ENCODE peak calls at places on chromosomes 7 and 10, in six cellular contexts. One of them, this sample, is unnamed.

GRCh38 chr10:72068901-72069446 is 19.4 kb downstream of the SPOCK2 start:
- DNase-seq in fibroblast of lung: no peak
- DNase-seq in PC-9: no peak
- DNase-seq in brain microvascular endothelial cell: no peak
- DNase-seq in BJ: no peak
- DNase-seq in AG04450: no peak
- DNase-seq in this sample: no peak

GRCh38 chr7:4783292-4783652 is 7.8 kb downstream of the AP5Z1 start:
- DNase-seq in fibroblast of lung: no peak
- DNase-seq in PC-9: no peak
- DNase-seq in brain microvascular endothelial cell: no peak
- DNase-seq in BJ: no peak
- DNase-seq in AG04450: no peak
- DNase-seq in this sample: no peak

GRCh38 chr10:11189581-11190376 is 172.1 kb downstream of the CELF2 start:
- DNase-seq in fibroblast of lung: peak
- DNase-seq in PC-9: no peak
- DNase-seq in brain microvascular endothelial cell: no peak
- DNase-seq in BJ: no peak
- DNase-seq in AG04450: no peak
- DNase-seq in this sample: no peak

GRCh38 chr10:20933705-20934104 is 36.6 kb upstream of the NEBL start:
- DNase-seq in fibroblast of lung: no peak
- DNase-seq in PC-9: no peak
- DNase-seq in brain microvascular endothelial cell: no peak
- DNase-seq in BJ: no peak
- DNase-seq in AG04450: no peak
- DNase-seq in this sample: no peak

GRCh38 chr10:132350391-132350790 is 18.4 kb downstream of the LRRC27 start:
- DNase-seq in fibroblast of lung: no peak
- DNase-seq in PC-9: no peak
- DNase-seq in brain microvascular endothelial cell: no peak
- DNase-seq in BJ: no peak
- DNase-seq in AG04450: no peak
- DNase-seq in this sample: no peak

GRCh38 chr10:30751678-30752331 is 122.3 kb upstream of the LYZL2 start:
- DNase-seq in fibroblast of lung: peak
- DNase-seq in PC-9: no peak
- DNase-seq in brain microvascular endothelial cell: peak
- DNase-seq in BJ: no peak
- DNase-seq in AG04450: peak
- DNase-seq in this sample: no peak

GRCh38 chr7:44272981-44273380 is 52.4 kb downstream of the CAMK2B start:
- DNase-seq in fibroblast of lung: no peak
- DNase-seq in PC-9: no peak
- DNase-seq in brain microvascular endothelial cell: no peak
- DNase-seq in BJ: no peak
- DNase-seq in AG04450: no peak
- DNase-seq in this sample: peak

GRCh38 chr7:131548371-131548770 is 8.1 kb downstream of the PODXL start:
- DNase-seq in fibroblast of lung: no peak
- DNase-seq in PC-9: no peak
- DNase-seq in brain microvascular endothelial cell: no peak
- DNase-seq in BJ: no peak
- DNase-seq in AG04450: no peak
- DNase-seq in this sample: no peak

GRCh38 chr10:132685921-132686680 is 99.8 kb downstream of the NKX6-2 start:
- DNase-seq in fibroblast of lung: no peak
- DNase-seq in PC-9: no peak
- DNase-seq in brain microvascular endothelial cell: no peak
- DNase-seq in BJ: no peak
- DNase-seq in AG04450: no peak
- DNase-seq in this sample: no peak

GRCh38 chr10:24826022-24826421 is 102.3 kb upstream of the ARHGAP21 start:
- DNase-seq in fibroblast of lung: peak
- DNase-seq in PC-9: peak
- DNase-seq in brain microvascular endothelial cell: peak
- DNase-seq in BJ: peak
- DNase-seq in AG04450: peak
- DNase-seq in this sample: peak

GRCh38 chr7:50962962-50963374 is 180.3 kb upstream of the GRB10 start:
- DNase-seq in fibroblast of lung: peak
- DNase-seq in PC-9: peak
- DNase-seq in brain microvascular endothelial cell: peak
- DNase-seq in BJ: peak
- DNase-seq in AG04450: no peak
- DNase-seq in this sample: no peak

GRCh38 chr7:124738639-124739038 is 27.0 kb downstream of the GPR37 start:
- DNase-seq in fibroblast of lung: no peak
- DNase-seq in PC-9: no peak
- DNase-seq in brain microvascular endothelial cell: no peak
- DNase-seq in BJ: no peak
- DNase-seq in AG04450: no peak
- DNase-seq in this sample: no peak

GRCh38 chr10:125633517-125633999 is 49.4 kb downstream of the TEX36 start:
- DNase-seq in fibroblast of lung: peak
- DNase-seq in PC-9: peak
- DNase-seq in brain microvascular endothelial cell: no peak
- DNase-seq in BJ: peak
- DNase-seq in AG04450: no peak
- DNase-seq in this sample: peak

GRCh38 chr10:20466731-20467130 is 430.4 kb downstream of the NEBL start:
- DNase-seq in fibroblast of lung: peak
- DNase-seq in PC-9: no peak
- DNase-seq in brain microvascular endothelial cell: peak
- DNase-seq in BJ: no peak
- DNase-seq in AG04450: no peak
- DNase-seq in this sample: peak

GRCh38 chr7:127692200-127692599 is 40.2 kb downstream of the SND1 start:
- DNase-seq in fibroblast of lung: no peak
- DNase-seq in PC-9: no peak
- DNase-seq in brain microvascular endothelial cell: no peak
- DNase-seq in BJ: no peak
- DNase-seq in AG04450: no peak
- DNase-seq in this sample: no peak

GRCh38 chr10:114851336-114851735 is 29.8 kb downstream of the FHIP2A start:
- DNase-seq in fibroblast of lung: no peak
- DNase-seq in PC-9: no peak
- DNase-seq in brain microvascular endothelial cell: no peak
- DNase-seq in BJ: no peak
- DNase-seq in AG04450: no peak
- DNase-seq in this sample: no peak

GRCh38 chr10:49407552-49408137 is 11.8 kb upstream of the DRGX start:
- DNase-seq in fibroblast of lung: peak
- DNase-seq in PC-9: peak
- DNase-seq in brain microvascular endothelial cell: peak
- DNase-seq in BJ: no peak
- DNase-seq in AG04450: peak
- DNase-seq in this sample: peak

GRCh38 chr7:129657363-129657762 is 45.8 kb downstream of the NRF1 start:
- DNase-seq in fibroblast of lung: peak
- DNase-seq in PC-9: peak
- DNase-seq in brain microvascular endothelial cell: no peak
- DNase-seq in BJ: no peak
- DNase-seq in AG04450: no peak
- DNase-seq in this sample: no peak

GRCh38 chr10:46080886-46081285 is 34.8 kb upstream of the MSMB start:
- DNase-seq in fibroblast of lung: no peak
- DNase-seq in PC-9: no peak
- DNase-seq in brain microvascular endothelial cell: peak
- DNase-seq in BJ: no peak
- DNase-seq in AG04450: no peak
- DNase-seq in this sample: no peak

GRCh38 chr7:29424984-29425309 is 138.7 kb upstream of the PRR15 start:
- DNase-seq in fibroblast of lung: no peak
- DNase-seq in PC-9: peak
- DNase-seq in brain microvascular endothelial cell: no peak
- DNase-seq in BJ: no peak
- DNase-seq in AG04450: no peak
- DNase-seq in this sample: no peak

GRCh38 chr7:29429421-29429820 is 134.2 kb upstream of the PRR15 start:
- DNase-seq in fibroblast of lung: no peak
- DNase-seq in PC-9: no peak
- DNase-seq in brain microvascular endothelial cell: no peak
- DNase-seq in BJ: no peak
- DNase-seq in AG04450: no peak
- DNase-seq in this sample: no peak

GRCh38 chr7:29424295-29424983 is 139.2 kb upstream of the PRR15 start:
- DNase-seq in fibroblast of lung: no peak
- DNase-seq in PC-9: no peak
- DNase-seq in brain microvascular endothelial cell: no peak
- DNase-seq in BJ: no peak
- DNase-seq in AG04450: no peak
- DNase-seq in this sample: no peak

GRCh38 chr7:29422829-29423228 is 140.8 kb upstream of the PRR15 start:
- DNase-seq in fibroblast of lung: no peak
- DNase-seq in PC-9: no peak
- DNase-seq in brain microvascular endothelial cell: no peak
- DNase-seq in BJ: no peak
- DNase-seq in AG04450: no peak
- DNase-seq in this sample: no peak

GRCh38 chr7:29426587-29426986 is 137.0 kb upstream of the PRR15 start:
- DNase-seq in fibroblast of lung: no peak
- DNase-seq in PC-9: no peak
- DNase-seq in brain microvascular endothelial cell: no peak
- DNase-seq in BJ: no peak
- DNase-seq in AG04450: no peak
- DNase-seq in this sample: no peak
- H3K4me3 ChIP-seq in fibroblast of lung: no peak
- H3K4me3 ChIP-seq in PC-9: no peak
- H3K4me3 ChIP-seq in brain microvascular endothelial cell: no peak
- H3K4me3 ChIP-seq in BJ: no peak
- H3K4me3 ChIP-seq in AG04450: no peak
- H3K4me3 ChIP-seq in this sample: no peak

GRCh38 chr7:122550545-122550944 is 148.4 kb downstream of the RNF133 start:
- DNase-seq in fibroblast of lung: peak
- DNase-seq in PC-9: no peak
- DNase-seq in brain microvascular endothelial cell: no peak
- DNase-seq in BJ: no peak
- DNase-seq in AG04450: no peak
- DNase-seq in this sample: no peak
- TF ChIP-seq CTCF in fibroblast of lung: no peak
- TF ChIP-seq CTCF in PC-9: peak
- TF ChIP-seq CTCF in brain microvascular endothelial cell: no peak
- TF ChIP-seq CTCF in BJ: no peak
- TF ChIP-seq CTCF in AG04450: no peak
- TF ChIP-seq CTCF in this sample: peak

DNA sequence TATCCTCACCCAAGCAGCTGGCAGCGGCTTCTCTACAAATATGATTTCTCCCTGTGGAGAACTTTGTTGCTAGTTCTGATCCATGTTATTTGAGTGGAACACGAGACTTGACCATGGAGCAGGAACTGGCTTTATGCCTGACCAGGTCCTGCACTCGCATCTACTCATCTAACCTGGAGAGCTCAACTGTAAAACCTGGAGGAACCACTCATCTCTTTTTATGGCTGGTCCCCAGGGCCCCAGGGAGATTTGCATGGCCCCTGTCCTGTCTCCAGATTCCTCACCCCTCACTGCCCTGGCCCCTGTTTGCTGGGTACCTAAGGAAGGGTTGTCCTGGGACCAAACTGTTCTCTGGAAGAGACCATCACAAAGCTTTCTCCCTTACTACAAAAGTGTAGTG is 16.0 kb downstream of the TCAF1 start:
- DNase-seq in fibroblast of lung: no peak
- DNase-seq in PC-9: no peak
- DNase-seq in brain microvascular endothelial cell: no peak
- DNase-seq in BJ: no peak
- DNase-seq in AG04450: no peak
- DNase-seq in this sample: no peak
- H3K4me3 ChIP-seq in fibroblast of lung: no peak
- H3K4me3 ChIP-seq in PC-9: no peak
- H3K4me3 ChIP-seq in brain microvascular endothelial cell: no peak
- H3K4me3 ChIP-seq in BJ: no peak
- H3K4me3 ChIP-seq in AG04450: no peak
- H3K4me3 ChIP-seq in this sample: no peak

GRCh38 chr10:33042565-33042964 is 84.5 kb upstream of the ITGB1 start:
- DNase-seq in fibroblast of lung: no peak
- DNase-seq in PC-9: no peak
- DNase-seq in brain microvascular endothelial cell: no peak
- DNase-seq in BJ: no peak
- DNase-seq in AG04450: no peak
- DNase-seq in this sample: no peak

GRCh38 chr10:33052476-33052875 is 94.4 kb upstream of the ITGB1 start:
- DNase-seq in fibroblast of lung: no peak
- DNase-seq in PC-9: no peak
- DNase-seq in brain microvascular endothelial cell: no peak
- DNase-seq in BJ: no peak
- DNase-seq in AG04450: no peak
- DNase-seq in this sample: no peak

GRCh38 chr10:33046792-33047191 is 88.8 kb upstream of the ITGB1 start:
- DNase-seq in fibroblast of lung: no peak
- DNase-seq in PC-9: no peak
- DNase-seq in brain microvascular endothelial cell: no peak
- DNase-seq in BJ: no peak
- DNase-seq in AG04450: no peak
- DNase-seq in this sample: no peak

GRCh38 chr10:33048223-33048622 is 90.2 kb upstream of the ITGB1 start:
- DNase-seq in fibroblast of lung: no peak
- DNase-seq in PC-9: no peak
- DNase-seq in brain microvascular endothelial cell: no peak
- DNase-seq in BJ: no peak
- DNase-seq in AG04450: no peak
- DNase-seq in this sample: no peak

DNA sequence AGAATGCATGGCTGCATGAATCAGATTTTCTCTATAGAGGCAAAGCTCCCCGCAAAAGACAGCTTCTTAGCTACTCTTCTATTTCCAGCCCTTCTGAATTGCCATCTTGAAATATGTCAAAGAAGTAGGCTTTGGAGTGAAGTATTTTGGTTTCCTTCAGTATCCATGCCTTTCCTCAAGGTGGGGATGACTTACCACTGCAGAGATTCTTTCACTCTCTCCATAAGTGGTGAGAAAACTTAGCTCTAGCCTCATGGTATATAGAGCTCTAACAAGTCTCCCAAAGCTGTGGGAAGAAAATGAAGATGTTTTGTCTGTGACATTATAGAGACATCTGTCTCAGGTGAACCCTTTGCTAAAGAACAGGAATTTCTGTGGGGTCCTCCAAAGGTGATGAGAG is 89.6 kb upstream of the ITGB1 start:
- DNase-seq in fibroblast of lung: no peak
- DNase-seq in PC-9: no peak
- DNase-seq in brain microvascular endothelial cell: no peak
- DNase-seq in BJ: no peak
- DNase-seq in AG04450: no peak
- DNase-seq in this sample: no peak
- TF ChIP-seq CTCF in fibroblast of lung: no peak
- TF ChIP-seq CTCF in PC-9: no peak
- TF ChIP-seq CTCF in brain microvascular endothelial cell: peak
- TF ChIP-seq CTCF in BJ: peak
- TF ChIP-seq CTCF in AG04450: peak
- TF ChIP-seq CTCF in this sample: no peak

This sample was measured in epithelial cell of proximal tubule.